ENCODE peak calls at places on chromosomes 12 and 14, in ten cellular contexts. One of them, this sample, is unnamed.

GRCh38 chr12:121060149-121061001 is 21.3 kb upstream of the OASL start:
- DNase-seq in tibial nerve: no peak
- DNase-seq in breast epithelium: no peak
- DNase-seq in astrocyte of the cerebellum: no peak
- DNase-seq in H7: peak
- DNase-seq in Peyer's patch: peak
- DNase-seq in right atrium auricular region: peak
- DNase-seq in CD8-positive, alpha-beta T cell: peak
- DNase-seq in AG10803: peak
- DNase-seq in fibroblast of the aortic adventitia: peak
- DNase-seq in this sample: peak

GRCh38 chr12:46560078-46560477 is 187.5 kb upstream of the SLC38A2 start:
- DNase-seq in tibial nerve: no peak
- DNase-seq in breast epithelium: no peak
- DNase-seq in astrocyte of the cerebellum: no peak
- DNase-seq in H7: no peak
- DNase-seq in Peyer's patch: no peak
- DNase-seq in right atrium auricular region: no peak
- DNase-seq in CD8-positive, alpha-beta T cell: no peak
- DNase-seq in AG10803: no peak
- DNase-seq in fibroblast of the aortic adventitia: no peak
- DNase-seq in this sample: no peak

GRCh38 chr14:20873370-20874177 is 17.6 kb upstream of the RNASE3 start:
- DNase-seq in tibial nerve: peak
- DNase-seq in breast epithelium: peak
- DNase-seq in astrocyte of the cerebellum: no peak
- DNase-seq in H7: peak
- DNase-seq in Peyer's patch: peak
- DNase-seq in right atrium auricular region: peak
- DNase-seq in CD8-positive, alpha-beta T cell: peak
- DNase-seq in AG10803: peak
- DNase-seq in fibroblast of the aortic adventitia: peak
- DNase-seq in this sample: peak

GRCh38 chr12:129186952-129187351 is 333.7 kb downstream of the GLT1D1 start:
- DNase-seq in tibial nerve: no peak
- DNase-seq in breast epithelium: no peak
- DNase-seq in astrocyte of the cerebellum: no peak
- DNase-seq in H7: peak
- DNase-seq in Peyer's patch: no peak
- DNase-seq in right atrium auricular region: no peak
- DNase-seq in CD8-positive, alpha-beta T cell: no peak
- DNase-seq in AG10803: no peak
- DNase-seq in fibroblast of the aortic adventitia: no peak
- DNase-seq in this sample: no peak

GRCh38 chr14:93880025-93880820 is 46.9 kb upstream of the FAM181A start:
- DNase-seq in tibial nerve: peak
- DNase-seq in breast epithelium: no peak
- DNase-seq in astrocyte of the cerebellum: peak
- DNase-seq in H7: peak
- DNase-seq in Peyer's patch: no peak
- DNase-seq in right atrium auricular region: no peak
- DNase-seq in CD8-positive, alpha-beta T cell: no peak
- DNase-seq in AG10803: peak
- DNase-seq in fibroblast of the aortic adventitia: peak
- DNase-seq in this sample: no peak

GRCh38 chr12:72272731-72273498 is 745 bp downstream of the TRHDE start:
- DNase-seq in tibial nerve: no peak
- DNase-seq in breast epithelium: no peak
- DNase-seq in astrocyte of the cerebellum: no peak
- DNase-seq in H7: peak
- DNase-seq in Peyer's patch: peak
- DNase-seq in right atrium auricular region: no peak
- DNase-seq in CD8-positive, alpha-beta T cell: no peak
- DNase-seq in AG10803: no peak
- DNase-seq in fibroblast of the aortic adventitia: no peak
- DNase-seq in this sample: no peak

GRCh38 chr14:58270628-58271027 is 26.0 kb downstream of the PSMA3 start:
- DNase-seq in tibial nerve: no peak
- DNase-seq in breast epithelium: no peak
- DNase-seq in astrocyte of the cerebellum: no peak
- DNase-seq in H7: no peak
- DNase-seq in Peyer's patch: no peak
- DNase-seq in right atrium auricular region: no peak
- DNase-seq in CD8-positive, alpha-beta T cell: no peak
- DNase-seq in AG10803: no peak
- DNase-seq in fibroblast of the aortic adventitia: no peak
- DNase-seq in this sample: no peak

GRCh38 chr14:101130861-101131260 is 227.3 kb upstream of the RTL1 start:
- DNase-seq in tibial nerve: no peak
- DNase-seq in breast epithelium: no peak
- DNase-seq in astrocyte of the cerebellum: no peak
- DNase-seq in H7: peak
- DNase-seq in Peyer's patch: no peak
- DNase-seq in right atrium auricular region: no peak
- DNase-seq in CD8-positive, alpha-beta T cell: peak
- DNase-seq in AG10803: no peak
- DNase-seq in fibroblast of the aortic adventitia: no peak
- DNase-seq in this sample: no peak

DNA sequence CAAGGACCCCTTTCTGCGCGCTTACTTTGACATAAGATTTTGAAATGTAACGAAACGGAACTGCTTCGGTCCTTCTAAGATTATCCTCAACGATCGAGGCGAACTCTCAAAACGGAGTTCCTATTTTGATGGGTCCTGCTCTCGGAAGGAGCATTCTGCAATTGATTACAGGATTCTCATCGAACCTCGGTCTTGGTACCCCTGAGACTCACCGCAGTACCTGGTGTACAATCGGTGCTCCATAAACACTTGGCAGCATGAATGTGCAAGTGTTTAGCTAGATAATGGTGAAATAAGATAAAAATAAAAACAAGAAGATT is 530 bp upstream of the NEMF start:
- DNase-seq in tibial nerve: no peak
- DNase-seq in breast epithelium: no peak
- DNase-seq in astrocyte of the cerebellum: no peak
- DNase-seq in H7: no peak
- DNase-seq in Peyer's patch: no peak
- DNase-seq in right atrium auricular region: no peak
- DNase-seq in CD8-positive, alpha-beta T cell: no peak
- DNase-seq in AG10803: no peak
- DNase-seq in fibroblast of the aortic adventitia: no peak
- DNase-seq in this sample: no peak
- H3K4me3 ChIP-seq in tibial nerve: peak
- H3K4me3 ChIP-seq in breast epithelium: peak
- H3K4me3 ChIP-seq in astrocyte of the cerebellum: peak
- H3K4me3 ChIP-seq in H7: peak
- H3K4me3 ChIP-seq in Peyer's patch: peak
- H3K4me3 ChIP-seq in right atrium auricular region: peak
- H3K4me3 ChIP-seq in CD8-positive, alpha-beta T cell: peak
- H3K4me3 ChIP-seq in AG10803: peak
- H3K4me3 ChIP-seq in fibroblast of the aortic adventitia: peak
- H3K4me3 ChIP-seq in this sample: peak

GRCh38 chr12:80709811-80710726 is 2.6 kb downstream of the MYF6 start:
- DNase-seq in tibial nerve: no peak
- DNase-seq in breast epithelium: no peak
- DNase-seq in astrocyte of the cerebellum: no peak
- DNase-seq in H7: peak
- DNase-seq in Peyer's patch: no peak
- DNase-seq in right atrium auricular region: no peak
- DNase-seq in CD8-positive, alpha-beta T cell: no peak
- DNase-seq in AG10803: no peak
- DNase-seq in fibroblast of the aortic adventitia: no peak
- DNase-seq in this sample: no peak

GRCh38 chr12:80707830-80708534 is 548 bp downstream of the MYF6 start:
- DNase-seq in tibial nerve: no peak
- DNase-seq in breast epithelium: no peak
- DNase-seq in astrocyte of the cerebellum: no peak
- DNase-seq in H7: peak
- DNase-seq in Peyer's patch: no peak
- DNase-seq in right atrium auricular region: no peak
- DNase-seq in CD8-positive, alpha-beta T cell: no peak
- DNase-seq in AG10803: no peak
- DNase-seq in fibroblast of the aortic adventitia: no peak
- DNase-seq in this sample: no peak

GRCh38 chr12:80707126-80707829 is at the start of gene MYF6:
- DNase-seq in tibial nerve: no peak
- DNase-seq in breast epithelium: no peak
- DNase-seq in astrocyte of the cerebellum: no peak
- DNase-seq in H7: no peak
- DNase-seq in Peyer's patch: no peak
- DNase-seq in right atrium auricular region: no peak
- DNase-seq in CD8-positive, alpha-beta T cell: no peak
- DNase-seq in AG10803: no peak
- DNase-seq in fibroblast of the aortic adventitia: no peak
- DNase-seq in this sample: no peak

GRCh38 chr12:80710727-80711066 is 3.3 kb downstream of the MYF6 start:
- DNase-seq in tibial nerve: no peak
- DNase-seq in breast epithelium: no peak
- DNase-seq in astrocyte of the cerebellum: no peak
- DNase-seq in H7: no peak
- DNase-seq in Peyer's patch: no peak
- DNase-seq in right atrium auricular region: no peak
- DNase-seq in CD8-positive, alpha-beta T cell: no peak
- DNase-seq in AG10803: no peak
- DNase-seq in fibroblast of the aortic adventitia: no peak
- DNase-seq in this sample: no peak

GRCh38 chr12:80708535-80709328 is 1.3 kb downstream of the MYF6 start:
- DNase-seq in tibial nerve: no peak
- DNase-seq in breast epithelium: no peak
- DNase-seq in astrocyte of the cerebellum: no peak
- DNase-seq in H7: peak
- DNase-seq in Peyer's patch: no peak
- DNase-seq in right atrium auricular region: no peak
- DNase-seq in CD8-positive, alpha-beta T cell: no peak
- DNase-seq in AG10803: no peak
- DNase-seq in fibroblast of the aortic adventitia: no peak
- DNase-seq in this sample: no peak
- H3K4me3 ChIP-seq in tibial nerve: peak
- H3K4me3 ChIP-seq in breast epithelium: no peak
- H3K4me3 ChIP-seq in astrocyte of the cerebellum: peak
- H3K4me3 ChIP-seq in H7: peak
- H3K4me3 ChIP-seq in Peyer's patch: no peak
- H3K4me3 ChIP-seq in right atrium auricular region: peak
- H3K4me3 ChIP-seq in CD8-positive, alpha-beta T cell: no peak
- H3K4me3 ChIP-seq in AG10803: no peak
- H3K4me3 ChIP-seq in fibroblast of the aortic adventitia: no peak
- H3K4me3 ChIP-seq in this sample: no peak

GRCh38 chr12:13377698-13378097 is 181.2 kb downstream of the EMP1 start:
- DNase-seq in tibial nerve: no peak
- DNase-seq in breast epithelium: no peak
- DNase-seq in astrocyte of the cerebellum: no peak
- DNase-seq in H7: no peak
- DNase-seq in Peyer's patch: no peak
- DNase-seq in right atrium auricular region: no peak
- DNase-seq in CD8-positive, alpha-beta T cell: no peak
- DNase-seq in AG10803: no peak
- DNase-seq in fibroblast of the aortic adventitia: no peak
- DNase-seq in this sample: no peak

GRCh38 chr12:13373803-13374202 is 177.3 kb downstream of the EMP1 start:
- DNase-seq in tibial nerve: no peak
- DNase-seq in breast epithelium: no peak
- DNase-seq in astrocyte of the cerebellum: no peak
- DNase-seq in H7: no peak
- DNase-seq in Peyer's patch: no peak
- DNase-seq in right atrium auricular region: no peak
- DNase-seq in CD8-positive, alpha-beta T cell: no peak
- DNase-seq in AG10803: no peak
- DNase-seq in fibroblast of the aortic adventitia: no peak
- DNase-seq in this sample: no peak

GRCh38 chr12:13374783-13375182 is 178.3 kb downstream of the EMP1 start:
- DNase-seq in tibial nerve: no peak
- DNase-seq in breast epithelium: no peak
- DNase-seq in astrocyte of the cerebellum: no peak
- DNase-seq in H7: no peak
- DNase-seq in Peyer's patch: no peak
- DNase-seq in right atrium auricular region: no peak
- DNase-seq in CD8-positive, alpha-beta T cell: no peak
- DNase-seq in AG10803: no peak
- DNase-seq in fibroblast of the aortic adventitia: no peak
- DNase-seq in this sample: no peak

GRCh38 chr12:13376627-13377373 is 180.3 kb downstream of the EMP1 start:
- DNase-seq in tibial nerve: no peak
- DNase-seq in breast epithelium: no peak
- DNase-seq in astrocyte of the cerebellum: no peak
- DNase-seq in H7: no peak
- DNase-seq in Peyer's patch: no peak
- DNase-seq in right atrium auricular region: no peak
- DNase-seq in CD8-positive, alpha-beta T cell: no peak
- DNase-seq in AG10803: no peak
- DNase-seq in fibroblast of the aortic adventitia: no peak
- DNase-seq in this sample: no peak

DNA sequence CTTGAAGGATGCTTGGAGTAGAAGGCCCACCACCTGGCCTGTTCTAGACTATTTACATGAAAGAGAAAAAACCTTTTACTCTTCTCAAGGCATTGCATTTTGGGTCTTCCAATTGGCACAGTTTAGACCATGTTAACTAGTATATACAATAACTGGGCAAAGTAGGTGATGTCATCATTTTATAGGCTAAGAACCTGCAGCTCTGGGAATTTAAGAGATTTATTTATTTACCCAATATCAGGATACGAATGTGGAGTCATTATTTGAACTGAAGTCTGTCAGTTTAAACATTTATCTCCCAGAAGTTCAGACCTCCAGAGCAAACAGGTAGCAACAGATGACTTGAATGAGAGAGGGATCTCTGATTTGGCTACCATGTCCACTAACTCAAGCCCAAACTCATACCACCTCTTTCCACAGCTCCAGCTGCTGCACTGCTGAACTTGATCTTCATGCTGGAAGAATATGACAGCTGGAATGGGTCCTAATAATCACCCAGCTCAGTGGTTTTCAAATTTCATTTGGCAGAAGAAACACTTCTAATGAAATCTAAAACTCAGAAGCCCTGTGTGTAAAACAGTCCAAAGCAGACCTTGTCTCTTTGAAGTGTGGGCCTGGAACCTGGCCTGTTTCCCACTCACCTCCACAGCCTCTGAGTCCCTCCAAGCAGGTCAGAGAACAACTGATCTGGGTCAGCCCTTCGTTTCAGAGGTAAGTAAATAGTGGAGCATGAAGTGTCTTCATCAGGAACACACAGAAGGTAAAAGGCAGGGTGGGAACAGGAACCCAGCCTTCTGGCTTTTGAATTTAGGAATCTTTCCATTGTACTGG is 179.3 kb downstream of the EMP1 start:
- DNase-seq in tibial nerve: no peak
- DNase-seq in breast epithelium: no peak
- DNase-seq in astrocyte of the cerebellum: no peak
- DNase-seq in H7: no peak
- DNase-seq in Peyer's patch: no peak
- DNase-seq in right atrium auricular region: no peak
- DNase-seq in CD8-positive, alpha-beta T cell: no peak
- DNase-seq in AG10803: no peak
- DNase-seq in fibroblast of the aortic adventitia: no peak
- DNase-seq in this sample: no peak
- H3K4me3 ChIP-seq in tibial nerve: no peak
- H3K4me3 ChIP-seq in breast epithelium: no peak
- H3K4me3 ChIP-seq in astrocyte of the cerebellum: no peak
- H3K4me3 ChIP-seq in H7: no peak
- H3K4me3 ChIP-seq in Peyer's patch: no peak
- H3K4me3 ChIP-seq in right atrium auricular region: no peak
- H3K4me3 ChIP-seq in CD8-positive, alpha-beta T cell: no peak
- H3K4me3 ChIP-seq in AG10803: no peak
- H3K4me3 ChIP-seq in fibroblast of the aortic adventitia: no peak
- H3K4me3 ChIP-seq in this sample: no peak

GRCh38 chr12:125331342-125332052 is 266.3 kb downstream of the AACS start:
- DNase-seq in tibial nerve: no peak
- DNase-seq in breast epithelium: no peak
- DNase-seq in astrocyte of the cerebellum: no peak
- DNase-seq in H7: no peak
- DNase-seq in Peyer's patch: no peak
- DNase-seq in right atrium auricular region: no peak
- DNase-seq in CD8-positive, alpha-beta T cell: no peak
- DNase-seq in AG10803: no peak
- DNase-seq in fibroblast of the aortic adventitia: peak
- DNase-seq in this sample: no peak
- H3K4me3 ChIP-seq in tibial nerve: peak
- H3K4me3 ChIP-seq in breast epithelium: peak
- H3K4me3 ChIP-seq in astrocyte of the cerebellum: peak
- H3K4me3 ChIP-seq in H7: peak
- H3K4me3 ChIP-seq in Peyer's patch: no peak
- H3K4me3 ChIP-seq in right atrium auricular region: peak
- H3K4me3 ChIP-seq in CD8-positive, alpha-beta T cell: no peak
- H3K4me3 ChIP-seq in AG10803: peak
- H3K4me3 ChIP-seq in fibroblast of the aortic adventitia: peak
- H3K4me3 ChIP-seq in this sample: no peak

This sample was measured in GM12864.